ENCODE peak calls at places on chromosomes 5 and 9, in ten cellular contexts. J is mesendoderm, O is PC-9, Q is body of pancreas, M is cardiac muscle cell, V is esophagus squamous epithelium, P is fibroblast of lung, W is psoas muscle, B is tibial artery, X is AG09309. F is an unnamed sample.
A peak's percentile ranks its signal among the peaks of the same experiment; 100 is the strongest.

GRCh38 chr9:12684923-12685468 is 8.2 kb upstream of the TYRP1 start:
- DNase-seq in V (no peak), X (no peak), M (peak; percentile 42), Q (no peak), B (no peak), P (peak; percentile 66), O (no peak), J (peak; percentile 11), W (no peak), F (no peak)

GRCh38 chr9:33287087-33287490 is 3.2 kb upstream of the NFX1 start:
- DNase-seq in X (peak; percentile 27), Q (peak; percentile 80), B (no peak), P (peak; percentile 59), J (peak; percentile 72), M (peak; percentile 79), W (no peak), V (no peak), O (peak; percentile 29), F (peak; percentile 55)

GRCh38 chr9:101931756-101932155 is 193.3 kb upstream of the GRIN3A start:
- DNase-seq in P (no peak), W (no peak), B (no peak), M (no peak), Q (no peak), O (no peak), X (no peak), J (no peak), V (no peak), F (no peak)

GRCh38 chr9:138010274-138010800 is 132.8 kb downstream of the CACNA1B start:
- DNase-seq in J (no peak), B (no peak), W (peak; percentile 9), O (no peak), M (no peak), V (no peak), X (no peak), Q (no peak), P (no peak), F (peak; percentile 7)

GRCh38 chr9:7234144-7234543 is 476.4 kb downstream of the KDM4C start:
- DNase-seq in X (no peak), W (no peak), P (peak; percentile 12), B (no peak), J (peak; percentile 90), Q (no peak), O (peak; percentile 2), M (peak; percentile 63), V (no peak), F (no peak)

GRCh38 chr5:140550147-140551079 is 3.0 kb downstream of the EIF4EBP3 start:
- DNase-seq in V (no peak), B (no peak), W (no peak), M (no peak), Q (no peak), J (no peak), P (no peak), O (no peak), X (no peak), F (no peak)

GRCh38 chr5:142531977-142532376 is 153.9 kb downstream of the FGF1 start:
- DNase-seq in Q (no peak), P (no peak), X (no peak), O (no peak), W (no peak), J (no peak), B (no peak), M (no peak), V (no peak), F (no peak)

GRCh38 chr9:88278036-88278435 is 110.2 kb upstream of the SPIN1 start:
- DNase-seq in M (no peak), O (no peak), P (no peak), B (no peak), V (no peak), J (no peak), Q (no peak), X (no peak), W (no peak), F (no peak)

GRCh38 chr5:31193591-31194457 is at the start of gene CDH6:
- DNase-seq in J (peak; percentile 93), B (peak; percentile 79), M (peak; percentile 34), Q (peak; percentile 11), V (no peak), O (no peak), X (no peak), W (no peak), P (peak; percentile 83), F (no peak)

DNA sequence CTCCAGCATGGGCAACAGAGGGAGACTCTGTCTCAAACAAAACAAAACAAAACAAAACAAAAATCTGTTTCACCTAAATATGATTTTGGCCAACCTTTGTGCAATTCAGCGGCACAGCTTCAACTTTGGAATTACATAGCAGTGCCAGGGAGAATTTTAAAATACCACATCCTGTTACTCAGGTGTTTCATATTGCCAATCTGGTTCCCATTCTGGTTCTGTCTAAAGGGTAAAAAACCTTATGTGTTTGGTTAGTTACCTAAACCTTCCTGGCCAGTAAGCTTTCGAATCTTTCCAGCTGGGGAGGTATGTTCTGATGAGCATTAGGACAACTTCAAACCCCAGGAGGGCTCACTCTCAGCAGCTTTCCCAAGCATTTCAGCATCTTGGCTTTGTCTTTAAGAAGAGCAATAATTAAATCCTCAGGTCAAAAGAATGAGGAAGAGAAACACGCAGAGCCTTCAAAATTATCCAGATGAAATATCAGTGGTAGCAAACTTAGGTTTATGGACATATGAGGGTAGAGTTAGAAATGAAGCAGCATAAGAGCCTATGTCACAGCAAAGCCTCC is 2.7 kb downstream of the DAB2 start:
- DNase-seq in B (no peak), X (no peak), M (no peak), O (no peak), P (peak; percentile 38), Q (no peak), V (no peak), W (no peak), J (peak; percentile 27), F (no peak)
- H3K4me3 ChIP-seq in B (peak overlapping the region; percentile 77), X (peak overlapping the region; percentile 95), M (no peak overlapping the region), O (no peak overlapping the region), P (peak overlapping the region; percentile 96), Q (no peak overlapping the region), V (peak overlapping the region; percentile 70), W (peak overlapping the region; percentile 72), J (no peak overlapping the region), F (peak overlapping the region; percentile 63)

DNA sequence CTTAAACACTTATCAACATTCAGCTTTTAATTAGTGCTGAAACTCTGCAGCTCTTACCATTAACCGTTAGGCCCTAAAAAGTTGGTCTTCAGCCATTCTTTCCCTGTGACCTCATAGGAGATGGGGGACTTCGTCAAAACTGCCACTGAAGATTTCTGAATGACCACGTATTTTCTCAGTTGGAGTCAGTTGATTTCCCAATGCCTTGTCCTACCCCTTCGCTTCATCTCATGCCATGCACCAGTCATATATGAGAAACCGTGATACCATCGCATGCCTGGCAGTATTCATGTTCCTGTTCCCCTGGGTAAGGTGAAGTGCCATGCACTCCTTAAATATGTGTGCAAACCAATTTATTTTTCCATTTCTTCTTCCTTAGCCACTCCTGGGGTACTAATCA is 10.8 kb upstream of the ZFR start:
- DNase-seq in J (no peak), X (no peak), O (no peak), B (no peak), P (no peak), M (no peak), Q (no peak), W (no peak), V (no peak), F (no peak)
- H3K4me3 ChIP-seq in J (no peak overlapping the region), X (no peak overlapping the region), O (no peak overlapping the region), B (no peak overlapping the region), P (no peak overlapping the region), M (no peak overlapping the region), Q (no peak overlapping the region), W (no peak overlapping the region), V (no peak overlapping the region), F (no peak overlapping the region)

GRCh38 chr5:32708949-32709348 is 2.2 kb upstream of the NPR3 start:
- DNase-seq in O (no peak), P (no peak), B (no peak), V (no peak), W (no peak), J (peak; percentile 38), Q (no peak), X (no peak), M (no peak), F (no peak)
- H3K4me3 ChIP-seq in O (no peak overlapping the region), P (no peak overlapping the region), B (no peak overlapping the region), V (no peak overlapping the region), W (no peak overlapping the region), J (no peak overlapping the region), Q (no peak overlapping the region), X (no peak overlapping the region), M (no peak overlapping the region), F (no peak overlapping the region)

DNA sequence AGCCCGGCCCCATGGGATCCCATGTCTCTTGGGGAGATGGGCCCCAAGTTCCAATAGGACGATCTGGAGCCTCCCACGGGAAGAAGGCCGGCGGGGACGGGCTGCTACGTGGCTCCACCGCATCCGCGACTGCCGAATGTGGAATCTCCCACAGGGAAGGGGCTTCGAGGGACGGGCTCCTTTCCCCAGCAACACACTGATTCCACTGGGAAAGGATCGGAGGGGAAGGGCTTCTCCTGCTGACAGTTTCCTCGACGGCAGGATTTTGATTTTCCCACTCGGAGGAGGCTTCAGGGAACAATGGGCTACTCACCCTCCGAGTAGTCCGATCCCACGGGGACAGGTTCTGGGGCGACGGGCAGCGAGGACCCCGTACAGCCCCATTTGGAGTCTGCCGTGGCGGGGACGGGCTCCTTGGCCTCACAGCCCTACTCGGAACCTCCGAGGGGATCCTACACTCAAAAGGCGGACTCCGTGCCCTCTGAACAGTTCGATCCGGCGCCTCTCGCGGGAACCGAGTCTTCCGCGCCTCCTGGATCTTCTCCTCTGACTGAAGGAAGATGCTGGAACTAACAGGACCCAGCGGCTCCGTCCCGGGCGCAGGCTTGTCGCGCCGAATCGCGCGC is 1.3 kb downstream of the PROB1 start:
- DNase-seq in X (no peak), W (no peak), J (no peak), P (no peak), Q (no peak), M (no peak), V (no peak), O (no peak), B (no peak), F (no peak)
- H3K4me3 ChIP-seq in X (peak overlapping the region; percentile 59), W (peak overlapping the region; percentile 93), J (peak overlapping the region; percentile 22), P (peak overlapping the region; percentile 42), Q (no peak overlapping the region), M (peak overlapping the region; percentile 32), V (peak overlapping the region; percentile 73), O (peak overlapping the region; percentile 52), B (peak overlapping the region; percentile 49), F (peak overlapping the region; percentile 62)

GRCh38 chr5:38259062-38259857 is 901 bp downstream of the EGFLAM start:
- DNase-seq in X (no peak), M (no peak), B (no peak), P (no peak), Q (no peak), V (no peak), W (no peak), J (no peak), O (no peak), F (no peak)
- H3K4me3 ChIP-seq in X (no peak overlapping the region), M (peak overlapping the region; percentile 69), B (peak overlapping the region; percentile 55), P (peak overlapping the region; percentile 24), Q (no peak overlapping the region), V (peak overlapping the region; percentile 69), W (peak overlapping the region; percentile 72), J (peak overlapping the region; percentile 20), O (no peak overlapping the region), F (peak overlapping the region; percentile 58)